ENCODE peak calls at places on chromosomes 16 and 17, in nine cellular contexts. L is germinal center; X is NCI-H774; C is AG09309; V is activated CD4-positive, alpha-beta T cell treated with anti-CD3 and anti-CD28 coated beads for 24 hours; N is glutamatergic neuron; P is adrenal gland; Q is GM12892; Y is cardiac muscle cell. I is an unnamed sample.

GRCh38 chr17:48951572-48951971 is 6.9 kb upstream of the SNF8 start:
- DNase-seq in P (no peak), Y (no peak), X (no peak), L (no peak), Q (no peak), V (no peak), C (no peak), N (no peak), I (no peak)

GRCh38 chr17:6497496-6498221 is 53.4 kb downstream of the PIMREG start:
- DNase-seq in X (no peak), C (no peak), Y (no peak), P (no peak), Q (no peak), L (no peak), V (no peak), N (no peak), I (no peak)

GRCh38 chr16:1377406-1378010 is 25.8 kb downstream of the GNPTG start:
- DNase-seq in N (no peak), V (no peak), C (no peak), P (no peak), Y (no peak), X (no peak), Q (no peak), L (no peak), I (no peak)

GRCh38 chr16:27238016-27238587 is 30.5 kb downstream of the NSMCE1 start:
- DNase-seq in X (no peak), V (no peak), Y (no peak), Q (no peak), N (no peak), L (no peak), C (no peak), P (no peak), I (no peak)

GRCh38 chr17:2712300-2713043 is 908 bp upstream of the CLUH start:
- DNase-seq in C (no peak), P (peak; percentile 59), L (no peak), V (no peak), X (no peak), Q (no peak), N (no peak), Y (no peak), I (no peak)

GRCh38 chr17:30398328-30399041 is 19.8 kb downstream of the CPD start:
- DNase-seq in Q (no peak), N (no peak), X (no peak), V (no peak), C (no peak), P (no peak), Y (no peak), L (no peak), I (no peak)

GRCh38 chr16:85399583-85400284 is 213.4 kb upstream of the GSE1 start:
- DNase-seq in P (peak; percentile 7), X (no peak), V (no peak), C (no peak), Y (no peak), Q (no peak), L (no peak), N (peak; percentile 36), I (peak; percentile 28)

GRCh38 chr17:46033392-46033791 is 34.3 kb downstream of the STH start:
- DNase-seq in L (no peak), C (no peak), V (no peak), P (no peak), Y (no peak), N (no peak), Q (no peak), X (no peak), I (no peak)

I was measured in RPMI8226.